ENCODE peak calls at places on chromosomes 11 and 22, in seven cellular contexts. F is HepG2, N is neural progenitor cell, A is HCT116, H is A673, T is K562, J is GM12878. R is an unnamed sample.
A peak's percentile ranks its signal among the peaks of the same experiment; 100 is the strongest.

GRCh38 chr11:90204832-90205646 is 17.8 kb downstream of the CHORDC1 start:
- DNase-seq in F (peak; percentile 66), N (peak; percentile 58), A (peak; percentile 39), H (peak; percentile 81), T (peak; percentile 41), J (no peak), R (peak; percentile 51)

GRCh38 chr22:46008291-46008690 is 31.3 kb upstream of the WNT7B start:
- DNase-seq in F (no peak), N (no peak), A (no peak), H (no peak), T (no peak), J (no peak), R (no peak)

GRCh38 chr11:11486002-11486401 is 133.0 kb upstream of the CSNK2A3 start:
- DNase-seq in F (no peak), N (no peak), A (no peak), H (no peak), T (no peak), J (no peak), R (no peak)

GRCh38 chr11:7500251-7500650 is 13.5 kb upstream of the PPFIBP2 start:
- DNase-seq in F (no peak), N (no peak), A (no peak), H (no peak), T (no peak), J (no peak), R (no peak)

GRCh38 chr22:35622132-35622913 is 5.2 kb upstream of the MB start:
- DNase-seq in F (no peak), N (peak; percentile 66), A (no peak), H (peak; percentile 14), T (no peak), J (no peak), R (no peak)

GRCh38 chr11:69293819-69294505 is at the start of gene MYEOV:
- DNase-seq in F (peak; percentile 34), N (peak; percentile 29), A (peak; percentile 88), H (peak; percentile 96), T (peak; percentile 98), J (peak; percentile 16), R (no peak)

GRCh38 chr22:35597692-35598395 is 19.3 kb downstream of the MB start:
- DNase-seq in F (no peak), N (no peak), A (no peak), H (no peak), T (no peak), J (no peak), R (no peak)

GRCh38 chr22:17919276-17920144 is 104.9 kb downstream of the MICAL3 start:
- DNase-seq in F (no peak), N (no peak), A (no peak), H (no peak), T (no peak), J (no peak), R (no peak)

GRCh38 chr22:17213976-17214375 is 5.3 kb downstream of the ADA2 start:
- DNase-seq in F (peak; percentile 21), N (peak; percentile 34), A (peak; percentile 40), H (peak; percentile 57), T (peak; percentile 61), J (no peak), R (no peak)

GRCh38 chr11:13008625-13009475 is at the start of gene RASSF10:
- DNase-seq in F (no peak), N (peak; percentile 94), A (no peak), H (peak; percentile 47), T (no peak), J (no peak), R (no peak)

GRCh38 chr11:134950692-134951304 is 538.8 kb upstream of the B3GAT1 start:
- DNase-seq in F (no peak), N (peak; percentile 26), A (no peak), H (no peak), T (no peak), J (no peak), R (no peak)

GRCh38 chr11:35218956-35219355 is 80.0 kb downstream of the CD44 start:
- DNase-seq in F (no peak), N (no peak), A (no peak), H (no peak), T (no peak), J (no peak), R (no peak)

GRCh38 chr11:64809781-64810241 is 540 bp downstream of the MEN1 start:
- DNase-seq in F (no peak), N (peak; percentile 71), A (peak; percentile 12), H (peak; percentile 29), T (peak; percentile 44), J (no peak), R (no peak)

GRCh38 chr11:114180301-114181055 is 115.7 kb upstream of the NNMT start:
- DNase-seq in F (peak; percentile 12), N (peak; percentile 45), A (no peak), H (peak; percentile 51), T (no peak), J (no peak), R (no peak)

GRCh38 chr11:120622189-120622912 is 110.8 kb downstream of the GRIK4 start:
- DNase-seq in F (no peak), N (no peak), A (no peak), H (no peak), T (peak; percentile 19), J (no peak), R (no peak)

GRCh38 chr11:43986881-43987280 is 44.4 kb downstream of the C11orf96 start:
- DNase-seq in F (no peak), N (no peak), A (no peak), H (no peak), T (no peak), J (no peak), R (no peak)

GRCh38 chr11:111469200-111469599 is 43.0 kb downstream of the BTG4 start:
- DNase-seq in F (no peak), N (no peak), A (no peak), H (no peak), T (no peak), J (no peak), R (no peak)

GRCh38 chr11:17635551-17635938 is 83.8 kb upstream of the MYOD1 start:
- DNase-seq in F (no peak), N (no peak), A (no peak), H (no peak), T (peak; percentile 24), J (no peak), R (no peak)

GRCh38 chr22:42990131-42990838 is 24.7 kb downstream of the PACSIN2 start:
- DNase-seq in F (peak; percentile 45), N (peak; percentile 26), A (no peak), H (peak; percentile 59), T (no peak), J (no peak), R (no peak)

GRCh38 chr22:18070556-18071306 is 7.1 kb upstream of the PEX26 start:
- DNase-seq in F (peak; percentile 25), N (no peak), A (no peak), H (no peak), T (no peak), J (no peak), R (no peak)

GRCh38 chr22:46070722-46071450 is 79.4 kb upstream of the PPARA start:
- DNase-seq in F (no peak), N (peak; percentile 73), A (no peak), H (peak; percentile 91), T (no peak), J (no peak), R (no peak)

GRCh38 chr11:102920118-102920684 is 35.3 kb downstream of the MMP13 start:
- DNase-seq in F (no peak), N (no peak), A (no peak), H (no peak), T (no peak), J (peak; percentile 71), R (no peak)

GRCh38 chr22:45268958-45269844 is 15.5 kb upstream of the UPK3A start:
- DNase-seq in F (no peak), N (peak; percentile 95), A (no peak), H (peak; percentile 79), T (peak; percentile 86), J (no peak), R (no peak)

GRCh38 chr11:4607111-4607510 is 920 bp downstream of the TRIM68 start:
- DNase-seq in F (no peak), N (no peak), A (no peak), H (peak; percentile 2), T (no peak), J (no peak), R (no peak)

GRCh38 chr11:3164138-3164539 is 971 bp downstream of the OSBPL5 start:
- DNase-seq in F (no peak), N (no peak), A (no peak), H (no peak), T (no peak), J (no peak), R (no peak)

GRCh38 chr11:132033051-132033450 is 662.6 kb downstream of the NTM start:
- DNase-seq in F (no peak), N (no peak), A (no peak), H (peak; percentile 47), T (no peak), J (no peak), R (no peak)

GRCh38 chr11:15650105-15650938 is 535.6 kb downstream of the INSC start:
- DNase-seq in F (peak; percentile 84), N (peak; percentile 98), A (peak; percentile 70), H (peak; percentile 92), T (peak; percentile 93), J (peak; percentile 12), R (peak; percentile 44)

GRCh38 chr22:23182289-23183106 is 2.2 kb downstream of the BCR start:
- DNase-seq in F (no peak), N (peak; percentile 50), A (no peak), H (peak; percentile 74), T (peak; percentile 88), J (peak; percentile 32), R (no peak)

GRCh38 chr22:37223965-37224551 is 11.8 kb upstream of the SSTR3 start:
- DNase-seq in F (no peak), N (no peak), A (no peak), H (no peak), T (no peak), J (no peak), R (no peak)

GRCh38 chr11:8707541-8708270 is 25.1 kb downstream of the RPL27A start:
- DNase-seq in F (no peak), N (no peak), A (no peak), H (no peak), T (no peak), J (no peak), R (no peak)
- TF ChIP-seq EZH2 in F (no peak), N (no peak), A (no peak), H (no peak), T (no peak), J (no peak), R (no peak)

GRCh38 chr22:48739348-48740085 is 1088.2 kb downstream of the BRD1 start:
- DNase-seq in F (no peak), N (no peak), A (no peak), H (no peak), T (no peak), J (no peak), R (no peak)
- TF ChIP-seq EZH2 in F (no peak), N (no peak), A (no peak), H (no peak), T (no peak), J (no peak), R (no peak)

GRCh38 chr11:93080146-93080759 is 110.8 kb downstream of the MTNR1B start:
- DNase-seq in F (no peak), N (peak; percentile 78), A (no peak), H (no peak), T (no peak), J (no peak), R (no peak)
- TF ChIP-seq EZH2 in F (no peak), N (no peak), A (no peak), H (no peak), T (no peak), J (no peak), R (no peak)

DNA sequence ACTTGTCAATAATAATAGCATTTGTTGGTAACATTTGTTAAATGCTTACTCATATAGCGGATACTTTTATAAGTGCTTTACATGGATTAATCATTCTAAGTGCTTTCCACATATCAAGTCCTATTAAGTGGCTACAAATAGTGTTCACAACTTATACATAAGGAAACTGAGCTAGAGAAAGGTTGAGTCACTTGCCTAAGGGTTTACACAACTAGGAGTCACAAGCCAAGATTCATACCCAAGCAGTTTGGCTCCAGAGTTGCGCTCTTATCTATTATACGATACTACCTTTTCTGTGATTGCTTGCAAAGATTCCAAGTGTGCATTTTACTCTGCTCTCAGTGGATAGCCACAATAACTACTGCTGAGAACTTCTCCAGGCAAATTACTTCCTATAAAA is 215.9 kb upstream of the CCDC90B start:
- DNase-seq in F (no peak), N (no peak), A (no peak), H (no peak), T (no peak), J (no peak), R (no peak)
- TF ChIP-seq EZH2 in F (no peak), N (no peak), A (no peak), H (no peak), T (no peak), J (no peak), R (no peak)

R was measured in SK-N-MC.